ENCODE peak calls at places on chromosomes 2 and 18, in seven cellular contexts. B is IMR-90, Y is neuronal stem cell, V is H9, R is H1, S is mesendoderm, X is trophoblast cell. Z is an unnamed sample. For H3K79me1, the result is how much of the 10 kb centered on the place peaks cover.

GRCh38 chr2:223725494-223725893 is 111.9 kb downstream of the AP1S3 start:
- DNase-seq in B (peak), Y (peak), V (peak), R (peak), S (peak), X (peak), Z (peak)

GRCh38 chr2:165793161-165793778 is 777 bp downstream of the GALNT3 start:
- DNase-seq in B (no peak), Y (peak), V (peak), R (no peak), S (peak), X (peak), Z (peak)

GRCh38 chr18:8828798-8829197 is 123.4 kb downstream of the MTCL1 start:
- DNase-seq in B (no peak), Y (no peak), V (no peak), R (no peak), S (no peak), X (no peak), Z (no peak)

GRCh38 chr2:42788882-42789281 is 3.5 kb downstream of the HAAO start:
- DNase-seq in B (no peak), Y (no peak), V (no peak), R (no peak), S (no peak), X (peak), Z (no peak)

GRCh38 chr2:61021228-61021660 is 3.2 kb upstream of the PUS10 start:
- DNase-seq in B (no peak), Y (no peak), V (no peak), R (no peak), S (no peak), X (no peak), Z (no peak)

GRCh38 chr18:21327101-21327500 is 85.1 kb downstream of the GREB1L start:
- DNase-seq in B (no peak), Y (no peak), V (no peak), R (no peak), S (peak), X (no peak), Z (no peak)

GRCh38 chr18:27599202-27599829 is 414.2 kb upstream of the CHST9 start:
- DNase-seq in B (peak), Y (peak), V (peak), R (no peak), S (peak), X (peak), Z (peak)

GRCh38 chr2:214575030-214575949 is 164.4 kb downstream of the VWC2L start:
- DNase-seq in B (no peak), Y (no peak), V (no peak), R (no peak), S (no peak), X (no peak), Z (no peak)

GRCh38 chr2:215765729-215766360 is 247.5 kb downstream of the MREG start:
- DNase-seq in B (no peak), Y (no peak), V (no peak), R (no peak), S (no peak), X (no peak), Z (no peak)

GRCh38 chr18:63817441-63818051 is 42.3 kb downstream of the SERPINB7 start:
- DNase-seq in B (peak), Y (no peak), V (no peak), R (no peak), S (no peak), X (peak), Z (no peak)

GRCh38 chr2:236607471-236608307 is 38.1 kb downstream of the ACKR3 start:
- DNase-seq in B (peak), Y (no peak), V (no peak), R (no peak), S (peak), X (peak), Z (peak)

GRCh38 chr2:65539633-65540032 is 107.2 kb upstream of the SPRED2 start:
- DNase-seq in B (no peak), Y (no peak), V (no peak), R (no peak), S (no peak), X (no peak), Z (no peak)

GRCh38 chr18:74714796-74715195 is 117.1 kb downstream of the ZNF407 start:
- DNase-seq in B (no peak), Y (peak), V (no peak), R (no peak), S (peak), X (no peak), Z (no peak)
- H3K79me1 ChIP-seq in B (under half), Y (under half), V (under half), R (under half), S (under half), X (under half), Z (under half)

DNA sequence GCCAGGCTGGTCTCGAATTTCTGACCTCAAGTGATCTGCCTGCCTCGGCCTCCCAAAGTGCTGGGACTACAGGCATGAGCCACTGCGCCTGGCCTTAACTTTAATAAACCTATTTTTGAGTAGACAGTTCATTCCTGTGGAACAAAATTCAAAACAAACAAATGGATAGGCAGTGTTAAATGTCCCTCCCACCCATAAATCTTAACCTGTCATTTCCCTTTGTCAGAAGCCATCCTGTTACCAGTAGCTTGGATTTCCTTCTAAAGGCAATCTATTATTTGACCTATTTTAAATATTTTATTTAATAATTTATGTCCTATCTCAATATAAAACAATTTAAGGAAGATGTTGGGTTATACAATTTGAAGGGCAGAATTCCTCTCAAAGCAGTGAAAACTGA is 6.6 kb upstream of the C2orf72 start:
- DNase-seq in B (no peak), Y (no peak), V (no peak), R (no peak), S (no peak), X (no peak), Z (no peak)
- H3K79me1 ChIP-seq in B (under half), Y (under half), V (under half), R (under half), S (under half), X (under half), Z (under half)

GRCh38 chr18:24995738-24996137 is 356.2 kb downstream of the ZNF521 start:
- DNase-seq in B (peak), Y (no peak), V (no peak), R (no peak), S (no peak), X (no peak), Z (no peak)
- H3K79me1 ChIP-seq in B (under half), Y (under half), V (under half), R (under half), S (under half), X (under half), Z (under half)

DNA sequence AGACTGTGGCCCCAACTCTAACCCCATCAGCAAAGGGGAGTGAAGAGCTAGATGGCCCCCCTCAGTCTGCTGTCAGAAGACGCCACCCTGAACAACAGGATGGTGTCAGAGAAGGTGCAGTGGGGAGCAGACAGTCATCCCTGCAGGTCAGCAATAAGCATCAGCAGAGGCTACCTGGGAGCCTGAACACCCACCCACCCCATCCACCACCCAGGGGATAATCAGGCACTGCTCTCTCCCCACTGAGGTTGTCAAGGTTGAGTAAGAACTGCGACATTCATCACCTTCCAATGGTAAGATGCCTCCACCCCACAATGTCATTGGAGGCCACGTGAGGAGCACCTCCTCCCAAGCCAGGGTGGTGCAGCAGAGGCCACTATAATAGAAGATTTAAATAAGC is 8.5 kb upstream of the ID2 start:
- DNase-seq in B (no peak), Y (no peak), V (peak), R (no peak), S (no peak), X (no peak), Z (no peak)
- H3K79me1 ChIP-seq in B (under half), Y (under half), V (under half), R (under half), S (under half), X (under half), Z (under half)

GRCh38 chr2:73776869-73777519 is 2.9 kb downstream of the DUSP11 start:
- DNase-seq in B (peak), Y (no peak), V (no peak), R (no peak), S (no peak), X (peak), Z (peak)
- H3K79me1 ChIP-seq in B (under half), Y (under half), V (under half), R (under half), S (under half), X (under half), Z (under half)

GRCh38 chr2:143229411-143229810 is 100.2 kb downstream of the ARHGAP15 start:
- DNase-seq in B (no peak), Y (no peak), V (no peak), R (no peak), S (peak), X (no peak), Z (no peak)

GRCh38 chr2:143231257-143231650 is 102.0 kb downstream of the ARHGAP15 start:
- DNase-seq in B (no peak), Y (no peak), V (no peak), R (no peak), S (no peak), X (no peak), Z (no peak)

GRCh38 chr2:143230506-143231256 is 101.5 kb downstream of the ARHGAP15 start:
- DNase-seq in B (no peak), Y (no peak), V (no peak), R (no peak), S (peak), X (no peak), Z (no peak)

GRCh38 chr2:143226714-143227541 is 97.7 kb downstream of the ARHGAP15 start:
- DNase-seq in B (no peak), Y (no peak), V (no peak), R (no peak), S (no peak), X (no peak), Z (no peak)

GRCh38 chr2:143229952-143230351 is 100.7 kb downstream of the ARHGAP15 start:
- DNase-seq in B (no peak), Y (peak), V (peak), R (peak), S (peak), X (no peak), Z (no peak)
- H3K79me1 ChIP-seq in B (under half), Y (under half), V (under half), R (under half), S (under half), X (under half), Z (under half)

GRCh38 chr2:25089605-25090424 is 47.9 kb downstream of the EFR3B start:
- DNase-seq in B (no peak), Y (peak), V (peak), R (no peak), S (no peak), X (no peak), Z (no peak)

GRCh38 chr2:25090801-25091200 is 48.9 kb downstream of the EFR3B start:
- DNase-seq in B (no peak), Y (no peak), V (no peak), R (no peak), S (no peak), X (no peak), Z (no peak)

GRCh38 chr2:25091265-25091664 is 49.4 kb downstream of the EFR3B start:
- DNase-seq in B (no peak), Y (no peak), V (no peak), R (no peak), S (no peak), X (no peak), Z (no peak)

GRCh38 chr2:25086070-25086560 is 44.2 kb downstream of the EFR3B start:
- DNase-seq in B (no peak), Y (no peak), V (no peak), R (no peak), S (no peak), X (no peak), Z (no peak)

DNA sequence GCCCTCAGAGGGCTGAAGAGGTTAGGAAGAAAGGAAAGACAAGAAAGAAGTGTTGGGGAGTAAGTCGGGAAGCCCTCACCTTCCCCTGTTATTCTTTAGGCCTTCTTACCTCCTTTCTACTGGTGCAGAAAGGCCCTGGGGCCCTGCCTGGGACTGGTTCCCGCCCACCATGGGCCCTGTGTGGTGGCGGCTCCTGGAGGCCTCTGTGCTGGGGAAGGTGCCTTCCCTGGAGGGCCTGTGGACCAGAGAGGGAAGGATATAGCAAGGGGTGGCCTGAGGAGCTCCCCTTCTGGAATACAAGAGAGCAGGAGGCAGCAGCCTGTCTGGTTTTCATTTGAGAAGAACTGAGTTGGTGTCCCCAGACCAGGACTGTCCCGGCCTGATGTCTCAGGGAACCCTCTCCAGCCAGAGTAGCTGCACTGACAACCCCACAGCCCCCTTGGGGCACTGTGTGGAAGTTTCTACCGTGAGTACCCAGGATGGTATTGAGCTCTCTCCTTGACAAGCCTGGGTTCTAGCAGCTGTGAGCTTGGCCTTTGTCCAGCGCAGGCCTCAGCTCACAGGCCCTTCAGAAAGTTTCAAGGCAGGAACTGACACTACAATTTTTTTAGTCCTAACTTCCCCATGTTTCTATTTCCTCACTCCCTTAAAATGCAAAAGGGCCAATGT is 47.1 kb downstream of the EFR3B start:
- DNase-seq in B (no peak), Y (no peak), V (no peak), R (no peak), S (no peak), X (no peak), Z (no peak)
- H3K79me1 ChIP-seq in B (under half), Y (under half), V (under half), R (under half), S (under half), X (under half), Z (under half)